ENCODE peak calls at places on chromosomes 2 and 18, in seven cellular contexts. A is activated T-cell treated with anti-CD3 and anti-CD28 coated beads for 48 hours; F is A172; W is GF-D8; P is sigmoid colon; T is HS-27A; B is stimulated activated CD4-positive, alpha-beta T cell treated with anti-CD3 and anti-CD28 coated beads, TNF-alpha, amount 100 ng/mL, for 24 hours. X is an unnamed sample.

GRCh38 chr2:239194731-239195317 is 206.0 kb downstream of the HDAC4 start:
- DNase-seq in A (no peak), T (no peak), F (no peak), P (peak; percentile 70), W (no peak), B (no peak), X (no peak)

GRCh38 chr2:60502123-60502522 is 51.3 kb downstream of the BCL11A start:
- DNase-seq in W (no peak), F (no peak), B (no peak), A (no peak), P (no peak), T (no peak), X (no peak)

GRCh38 chr18:33804258-33804657 is 226.2 kb downstream of the ASXL3 start:
- DNase-seq in P (no peak), W (no peak), T (no peak), B (no peak), A (no peak), F (no peak), X (no peak)

GRCh38 chr2:43058761-43059160 is 167.6 kb downstream of the ZFP36L2 start:
- DNase-seq in F (no peak), W (no peak), P (peak; percentile 62), T (no peak), A (no peak), B (no peak), X (no peak)

GRCh38 chr18:50507120-50507590 is 52.7 kb upstream of the MAPK4 start:
- DNase-seq in T (no peak), A (no peak), P (peak; percentile 72), F (peak; percentile 16), W (no peak), B (no peak), X (no peak)

GRCh38 chr2:40463112-40463511 is 11.2 kb upstream of the SLC8A1 start:
- DNase-seq in P (no peak), W (no peak), B (no peak), A (no peak), F (no peak), T (no peak), X (no peak)

GRCh38 chr18:49226935-49227334 is 233.5 kb downstream of the DYM start:
- DNase-seq in A (no peak), T (no peak), F (no peak), P (no peak), W (no peak), B (no peak), X (no peak)

GRCh38 chr18:30623401-30624065 is 419.0 kb downstream of the DSC3 start:
- DNase-seq in A (no peak), T (peak; percentile 2), W (no peak), P (no peak), B (no peak), F (no peak), X (no peak)

GRCh38 chr18:48819781-48820482 is 130.8 kb downstream of the SMAD7 start:
- DNase-seq in W (no peak), B (no peak), T (no peak), A (no peak), P (peak; percentile 46), F (no peak), X (no peak)

GRCh38 chr18:41227993-41228392 is 727.0 kb upstream of the PIK3C3 start:
- DNase-seq in F (no peak), T (no peak), W (no peak), P (no peak), B (no peak), A (no peak), X (no peak)

GRCh38 chr2:86613515-86613914 is 10.2 kb downstream of the RNF103 start:
- DNase-seq in F (no peak), T (no peak), W (no peak), B (no peak), A (no peak), P (no peak), X (no peak)

GRCh38 chr2:120736955-120737801 is 1.5 kb downstream of the GLI2 start:
- DNase-seq in W (no peak), A (no peak), B (no peak), T (peak; percentile 96), F (peak; percentile 76), P (peak; percentile 84), X (no peak)

GRCh38 chr2:19987936-19988335 is 2.0 kb downstream of the WDR35 start:
- DNase-seq in P (no peak), W (no peak), F (no peak), A (no peak), T (no peak), B (no peak), X (no peak)

GRCh38 chr18:22694954-22695353 is 238.2 kb upstream of the RBBP8 start:
- DNase-seq in W (no peak), A (no peak), B (no peak), F (peak; percentile 96), P (peak; percentile 73), T (peak; percentile 87), X (no peak)

GRCh38 chr2:164735309-164735919 is 106.2 kb downstream of the COBLL1 start:
- DNase-seq in F (peak; percentile 38), B (no peak), A (no peak), P (no peak), T (no peak), W (no peak), X (no peak)

GRCh38 chr2:29009711-29010677 is 28.9 kb downstream of the TOGARAM2 start:
- DNase-seq in A (no peak), P (no peak), F (no peak), B (no peak), T (no peak), W (no peak), X (no peak)

GRCh38 chr2:145088733-145089132 is 568.8 kb upstream of the ZEB2 start:
- DNase-seq in A (no peak), B (no peak), P (no peak), W (no peak), T (no peak), F (no peak), X (no peak)

GRCh38 chr2:84879595-84880394 is 1.1 kb downstream of the TRABD2A start:
- DNase-seq in F (no peak), A (no peak), B (no peak), W (no peak), P (no peak), T (no peak), X (no peak)

GRCh38 chr2:76731157-76731556 is 791.0 kb downstream of the LRRTM4 start:
- DNase-seq in B (no peak), A (no peak), T (no peak), P (no peak), W (no peak), F (no peak), X (no peak)

GRCh38 chr18:36942264-36942663 is 113.3 kb downstream of the KIAA1328 start:
- DNase-seq in T (peak; percentile 5), A (no peak), P (no peak), F (peak; percentile 6), W (no peak), B (no peak), X (peak; percentile 49)

GRCh38 chr2:85589982-85590791 is 5.4 kb upstream of the RNF181 start:
- DNase-seq in A (no peak), W (peak; percentile 33), T (peak; percentile 89), P (no peak), F (peak; percentile 87), B (no peak), X (no peak)

GRCh38 chr2:144513388-144514100 is 6.4 kb downstream of the ZEB2 start:
- DNase-seq in T (no peak), P (no peak), A (no peak), W (no peak), B (no peak), F (no peak), X (peak; percentile 13)

GRCh38 chr2:196984888-196985287 is 58.4 kb upstream of the PGAP1 start:
- DNase-seq in W (no peak), P (no peak), A (no peak), B (no peak), T (no peak), F (no peak), X (no peak)

GRCh38 chr2:157746234-157746950 is 117.7 kb upstream of the ACVR1C start:
- DNase-seq in B (no peak), T (no peak), F (no peak), A (no peak), W (no peak), P (no peak), X (no peak)

GRCh38 chr2:64591188-64591587 is 62.5 kb downstream of the SERTAD2 start:
- DNase-seq in P (no peak), F (no peak), W (no peak), A (no peak), T (no peak), B (no peak), X (no peak)

GRCh38 chr2:29129586-29130281 is 14.5 kb downstream of the CLIP4 start:
- DNase-seq in W (no peak), T (no peak), A (no peak), B (no peak), F (peak; percentile 35), P (no peak), X (no peak)